ENCODE peak calls at places on chromosomes 3 and 15, in seven cellular contexts. One of them, this sample, is unnamed.

GRCh38 chr3:8990266-8991215 is 27.3 kb upstream of the RAD18 start:
- DNase-seq in GM12864: no peak
- DNase-seq in transverse colon: no peak
- DNase-seq in astrocyte: peak; percentile 29
- DNase-seq in lower lobe of right lung: no peak
- DNase-seq in GM12878: no peak
- DNase-seq in left ventricle myocardium inferior: no peak
- DNase-seq in this sample: no peak

GRCh38 chr15:74121040-74121439 is 9.3 kb upstream of the ISLR2 start:
- DNase-seq in GM12864: no peak
- DNase-seq in transverse colon: no peak
- DNase-seq in astrocyte: no peak
- DNase-seq in lower lobe of right lung: no peak
- DNase-seq in GM12878: no peak
- DNase-seq in left ventricle myocardium inferior: no peak
- DNase-seq in this sample: no peak

GRCh38 chr3:129226374-129226773 is 23.0 kb upstream of the COPG1 start:
- DNase-seq in GM12864: no peak
- DNase-seq in transverse colon: peak; percentile 72
- DNase-seq in astrocyte: peak; percentile 95
- DNase-seq in lower lobe of right lung: peak; percentile 79
- DNase-seq in GM12878: no peak
- DNase-seq in left ventricle myocardium inferior: peak; percentile 85
- DNase-seq in this sample: no peak

GRCh38 chr3:178982138-178982537 is 89.5 kb downstream of the ZMAT3 start:
- DNase-seq in GM12864: no peak
- DNase-seq in transverse colon: no peak
- DNase-seq in astrocyte: peak; percentile 12
- DNase-seq in lower lobe of right lung: no peak
- DNase-seq in GM12878: no peak
- DNase-seq in left ventricle myocardium inferior: no peak
- DNase-seq in this sample: peak; percentile 39

GRCh38 chr3:52248165-52248541 is 2.6 kb downstream of the PPM1M start:
- DNase-seq in GM12864: no peak
- DNase-seq in transverse colon: no peak
- DNase-seq in astrocyte: no peak
- DNase-seq in lower lobe of right lung: no peak
- DNase-seq in GM12878: no peak
- DNase-seq in left ventricle myocardium inferior: no peak
- DNase-seq in this sample: no peak

GRCh38 chr3:134474956-134475355 is 10.8 kb downstream of the ANAPC13 start:
- DNase-seq in GM12864: no peak
- DNase-seq in transverse colon: no peak
- DNase-seq in astrocyte: no peak
- DNase-seq in lower lobe of right lung: no peak
- DNase-seq in GM12878: no peak
- DNase-seq in left ventricle myocardium inferior: no peak
- DNase-seq in this sample: no peak

GRCh38 chr3:39292961-39293360 is 13.1 kb upstream of the CX3CR1 start:
- DNase-seq in GM12864: no peak
- DNase-seq in transverse colon: no peak
- DNase-seq in astrocyte: no peak
- DNase-seq in lower lobe of right lung: no peak
- DNase-seq in GM12878: no peak
- DNase-seq in left ventricle myocardium inferior: no peak
- DNase-seq in this sample: no peak

GRCh38 chr3:59992578-59992977 is 942.8 kb upstream of the CFAP20DC start:
- DNase-seq in GM12864: no peak
- DNase-seq in transverse colon: no peak
- DNase-seq in astrocyte: no peak
- DNase-seq in lower lobe of right lung: no peak
- DNase-seq in GM12878: no peak
- DNase-seq in left ventricle myocardium inferior: no peak
- DNase-seq in this sample: no peak

GRCh38 chr15:89482139-89482538 is 14.2 kb downstream of the RHCG start:
- DNase-seq in GM12864: no peak
- DNase-seq in transverse colon: no peak
- DNase-seq in astrocyte: no peak
- DNase-seq in lower lobe of right lung: no peak
- DNase-seq in GM12878: no peak
- DNase-seq in left ventricle myocardium inferior: no peak
- DNase-seq in this sample: no peak

GRCh38 chr3:135014575-135014974 is 219.5 kb downstream of the EPHB1 start:
- DNase-seq in GM12864: no peak
- DNase-seq in transverse colon: no peak
- DNase-seq in astrocyte: no peak
- DNase-seq in lower lobe of right lung: no peak
- DNase-seq in GM12878: no peak
- DNase-seq in left ventricle myocardium inferior: no peak
- DNase-seq in this sample: no peak

GRCh38 chr15:43939070-43939469 is 112.3 kb downstream of the WDR76 start:
- DNase-seq in GM12864: no peak
- DNase-seq in transverse colon: peak; percentile 14
- DNase-seq in astrocyte: no peak
- DNase-seq in lower lobe of right lung: no peak
- DNase-seq in GM12878: no peak
- DNase-seq in left ventricle myocardium inferior: no peak
- DNase-seq in this sample: peak; percentile 27

GRCh38 chr3:128180446-128180845 is 27.2 kb downstream of the EEFSEC start:
- DNase-seq in GM12864: no peak
- DNase-seq in transverse colon: no peak
- DNase-seq in astrocyte: no peak
- DNase-seq in lower lobe of right lung: no peak
- DNase-seq in GM12878: no peak
- DNase-seq in left ventricle myocardium inferior: no peak
- DNase-seq in this sample: no peak

GRCh38 chr3:87333393-87333892 is 57.1 kb upstream of the POU1F1 start:
- DNase-seq in GM12864: no peak
- DNase-seq in transverse colon: no peak
- DNase-seq in astrocyte: peak; percentile 88
- DNase-seq in lower lobe of right lung: no peak
- DNase-seq in GM12878: no peak
- DNase-seq in left ventricle myocardium inferior: no peak
- DNase-seq in this sample: no peak

GRCh38 chr3:143538577-143538981 is 309.7 kb downstream of the SLC9A9 start:
- DNase-seq in GM12864: no peak
- DNase-seq in transverse colon: no peak
- DNase-seq in astrocyte: peak; percentile 35
- DNase-seq in lower lobe of right lung: no peak
- DNase-seq in GM12878: no peak
- DNase-seq in left ventricle myocardium inferior: no peak
- DNase-seq in this sample: peak; percentile 20

GRCh38 chr3:10602769-10603768 is 97.7 kb upstream of the ATP2B2 start:
- DNase-seq in GM12864: peak; percentile 26
- DNase-seq in transverse colon: no peak
- DNase-seq in astrocyte: no peak
- DNase-seq in lower lobe of right lung: no peak
- DNase-seq in GM12878: peak; percentile 37
- DNase-seq in left ventricle myocardium inferior: no peak
- DNase-seq in this sample: peak; percentile 58

GRCh38 chr3:72043212-72044133 is 258.5 kb upstream of the PROK2 start:
- DNase-seq in GM12864: peak; percentile 46
- DNase-seq in transverse colon: no peak
- DNase-seq in astrocyte: no peak
- DNase-seq in lower lobe of right lung: no peak
- DNase-seq in GM12878: peak; percentile 15
- DNase-seq in left ventricle myocardium inferior: no peak
- DNase-seq in this sample: no peak

GRCh38 chr3:99638244-99638948 is at the start of gene COL8A1:
- DNase-seq in GM12864: no peak
- DNase-seq in transverse colon: peak; percentile 23
- DNase-seq in astrocyte: peak; percentile 84
- DNase-seq in lower lobe of right lung: peak; percentile 76
- DNase-seq in GM12878: no peak
- DNase-seq in left ventricle myocardium inferior: peak; percentile 67
- DNase-seq in this sample: no peak

GRCh38 chr3:125381743-125382142 is 6.6 kb upstream of the ZNF148 start:
- DNase-seq in GM12864: peak; percentile 43
- DNase-seq in transverse colon: no peak
- DNase-seq in astrocyte: no peak
- DNase-seq in lower lobe of right lung: no peak
- DNase-seq in GM12878: peak; percentile 43
- DNase-seq in left ventricle myocardium inferior: no peak
- DNase-seq in this sample: no peak

GRCh38 chr3:157176108-157176507 is 16.2 kb upstream of the CCNL1 start:
- DNase-seq in GM12864: no peak
- DNase-seq in transverse colon: no peak
- DNase-seq in astrocyte: peak; percentile 39
- DNase-seq in lower lobe of right lung: no peak
- DNase-seq in GM12878: no peak
- DNase-seq in left ventricle myocardium inferior: no peak
- DNase-seq in this sample: peak; percentile 28

GRCh38 chr3:180311242-180311641 is 274.5 kb upstream of the PEX5L start:
- DNase-seq in GM12864: no peak
- DNase-seq in transverse colon: no peak
- DNase-seq in astrocyte: no peak
- DNase-seq in lower lobe of right lung: no peak
- DNase-seq in GM12878: no peak
- DNase-seq in left ventricle myocardium inferior: no peak
- DNase-seq in this sample: no peak

GRCh38 chr15:98649621-98649995 is 1.3 kb downstream of the IGF1R start:
- DNase-seq in GM12864: no peak
- DNase-seq in transverse colon: peak; percentile 52
- DNase-seq in astrocyte: no peak
- DNase-seq in lower lobe of right lung: peak; percentile 70
- DNase-seq in GM12878: no peak
- DNase-seq in left ventricle myocardium inferior: peak; percentile 56
- DNase-seq in this sample: peak; percentile 52

GRCh38 chr3:122265937-122266336 is 59.1 kb upstream of the CSTA start:
- DNase-seq in GM12864: no peak
- DNase-seq in transverse colon: no peak
- DNase-seq in astrocyte: no peak
- DNase-seq in lower lobe of right lung: no peak
- DNase-seq in GM12878: no peak
- DNase-seq in left ventricle myocardium inferior: no peak
- DNase-seq in this sample: no peak

GRCh38 chr15:75065467-75065850 is 42.1 kb downstream of the PPCDC start:
- DNase-seq in GM12864: no peak
- DNase-seq in transverse colon: no peak
- DNase-seq in astrocyte: peak; percentile 18
- DNase-seq in lower lobe of right lung: no peak
- DNase-seq in GM12878: no peak
- DNase-seq in left ventricle myocardium inferior: no peak
- DNase-seq in this sample: no peak

GRCh38 chr15:48823237-48823636 is 12.4 kb upstream of the CEP152 start:
- DNase-seq in GM12864: no peak
- DNase-seq in transverse colon: no peak
- DNase-seq in astrocyte: peak; percentile 41
- DNase-seq in lower lobe of right lung: no peak
- DNase-seq in GM12878: no peak
- DNase-seq in left ventricle myocardium inferior: no peak
- DNase-seq in this sample: no peak

GRCh38 chr15:58462547-58462946 is 30.8 kb downstream of the LIPC start:
- DNase-seq in GM12864: no peak
- DNase-seq in transverse colon: peak; percentile 66
- DNase-seq in astrocyte: no peak
- DNase-seq in lower lobe of right lung: no peak
- DNase-seq in GM12878: no peak
- DNase-seq in left ventricle myocardium inferior: no peak
- DNase-seq in this sample: no peak

GRCh38 chr15:58460108-58460507 is 28.3 kb downstream of the LIPC start:
- DNase-seq in GM12864: no peak
- DNase-seq in transverse colon: no peak
- DNase-seq in astrocyte: no peak
- DNase-seq in lower lobe of right lung: no peak
- DNase-seq in GM12878: no peak
- DNase-seq in left ventricle myocardium inferior: no peak
- DNase-seq in this sample: no peak

GRCh38 chr15:58459045-58459444 is 27.3 kb downstream of the LIPC start:
- DNase-seq in GM12864: no peak
- DNase-seq in transverse colon: no peak
- DNase-seq in astrocyte: no peak
- DNase-seq in lower lobe of right lung: no peak
- DNase-seq in GM12878: no peak
- DNase-seq in left ventricle myocardium inferior: no peak
- DNase-seq in this sample: no peak

GRCh38 chr15:58459562-58459961 is 27.8 kb downstream of the LIPC start:
- DNase-seq in GM12864: no peak
- DNase-seq in transverse colon: peak; percentile 55
- DNase-seq in astrocyte: no peak
- DNase-seq in lower lobe of right lung: no peak
- DNase-seq in GM12878: no peak
- DNase-seq in left ventricle myocardium inferior: peak; percentile 61
- DNase-seq in this sample: no peak

GRCh38 chr15:58460872-58461271 is 29.1 kb downstream of the LIPC start:
- DNase-seq in GM12864: no peak
- DNase-seq in transverse colon: no peak
- DNase-seq in astrocyte: no peak
- DNase-seq in lower lobe of right lung: no peak
- DNase-seq in GM12878: no peak
- DNase-seq in left ventricle myocardium inferior: no peak
- DNase-seq in this sample: no peak
- TF ChIP-seq CTCF in GM12864: no peak
- TF ChIP-seq CTCF in transverse colon: no peak
- TF ChIP-seq CTCF in astrocyte: no peak
- TF ChIP-seq CTCF in lower lobe of right lung: no peak
- TF ChIP-seq CTCF in GM12878: no peak
- TF ChIP-seq CTCF in left ventricle myocardium inferior: no peak
- TF ChIP-seq CTCF in this sample: no peak

GRCh38 chr3:65914032-65914739 is 124.5 kb downstream of the MAGI1 start:
- DNase-seq in GM12864: no peak
- DNase-seq in transverse colon: no peak
- DNase-seq in astrocyte: no peak
- DNase-seq in lower lobe of right lung: no peak
- DNase-seq in GM12878: no peak
- DNase-seq in left ventricle myocardium inferior: no peak
- DNase-seq in this sample: no peak
- TF ChIP-seq CTCF in GM12864: no peak
- TF ChIP-seq CTCF in transverse colon: no peak
- TF ChIP-seq CTCF in astrocyte: no peak
- TF ChIP-seq CTCF in lower lobe of right lung: no peak
- TF ChIP-seq CTCF in GM12878: no peak
- TF ChIP-seq CTCF in left ventricle myocardium inferior: peak; percentile 43
- TF ChIP-seq CTCF in this sample: no peak

DNA sequence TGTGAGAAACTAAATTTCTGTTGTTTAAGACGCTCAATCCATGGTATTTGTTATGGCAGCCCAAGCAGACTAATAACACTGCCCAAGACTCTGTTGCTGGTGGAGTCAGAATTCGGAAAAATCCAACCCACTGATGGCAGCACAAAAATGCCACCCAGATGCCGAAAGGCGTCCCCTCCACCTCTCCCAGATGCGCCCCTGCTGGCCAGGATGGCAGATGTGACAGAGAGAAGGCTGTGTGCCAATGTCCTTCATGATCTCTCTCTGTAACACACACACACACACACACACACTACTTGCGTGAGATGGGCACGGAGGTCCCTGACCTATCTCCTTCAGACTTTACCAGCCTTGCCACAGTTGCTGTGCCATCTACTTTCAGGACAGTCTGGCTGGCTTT is 10.9 kb upstream of the LYSMD4 start:
- DNase-seq in GM12864: no peak
- DNase-seq in transverse colon: no peak
- DNase-seq in astrocyte: no peak
- DNase-seq in lower lobe of right lung: no peak
- DNase-seq in GM12878: no peak
- DNase-seq in left ventricle myocardium inferior: no peak
- DNase-seq in this sample: no peak
- TF ChIP-seq CTCF in GM12864: peak; percentile 3
- TF ChIP-seq CTCF in transverse colon: no peak
- TF ChIP-seq CTCF in astrocyte: no peak
- TF ChIP-seq CTCF in lower lobe of right lung: no peak
- TF ChIP-seq CTCF in GM12878: no peak
- TF ChIP-seq CTCF in left ventricle myocardium inferior: no peak
- TF ChIP-seq CTCF in this sample: no peak

GRCh38 chr15:31214158-31214863 is 112.3 kb upstream of the KLF13 start:
- DNase-seq in GM12864: no peak
- DNase-seq in transverse colon: no peak
- DNase-seq in astrocyte: no peak
- DNase-seq in lower lobe of right lung: no peak
- DNase-seq in GM12878: no peak
- DNase-seq in left ventricle myocardium inferior: no peak
- DNase-seq in this sample: no peak
- TF ChIP-seq CTCF in GM12864: peak; percentile 10
- TF ChIP-seq CTCF in transverse colon: no peak
- TF ChIP-seq CTCF in astrocyte: no peak
- TF ChIP-seq CTCF in lower lobe of right lung: no peak
- TF ChIP-seq CTCF in GM12878: no peak
- TF ChIP-seq CTCF in left ventricle myocardium inferior: no peak
- TF ChIP-seq CTCF in this sample: no peak